ENCODE peak calls at places on chromosomes 3 and 15, in six cellular contexts. N is lower lobe of right lung, H is GM23248, W is MM.1S, D is spleen, L is Peyer's patch. I is an unnamed sample.

GRCh38 chr3:173395073-173395411 is 2.5 kb upstream of the NLGN1 start:
- DNase-seq in N (no peak), H (no peak), W (no peak), L (no peak), D (no peak), I (no peak)

GRCh38 chr3:38126121-38126892 is 10.6 kb downstream of the ACAA1 start:
- DNase-seq in L (no peak), W (no peak), D (no peak), N (no peak), H (no peak), I (no peak)

GRCh38 chr3:15637131-15637951 is 35.8 kb downstream of the BTD start:
- DNase-seq in H (no peak), W (peak; percentile 65), D (no peak), L (no peak), N (no peak), I (no peak)

GRCh38 chr3:134879991-134880390 is 84.9 kb downstream of the EPHB1 start:
- DNase-seq in H (no peak), N (no peak), D (peak; percentile 27), W (no peak), L (no peak), I (no peak)

GRCh38 chr3:134326760-134327593 is 47.3 kb downstream of the AMOTL2 start:
- DNase-seq in N (no peak), W (no peak), D (no peak), H (peak; percentile 99), L (no peak), I (peak; percentile 41)

GRCh38 chr15:58880320-58880719 is 53.2 kb downstream of the SLTM start:
- DNase-seq in W (no peak), N (no peak), H (no peak), D (no peak), L (no peak), I (no peak)

GRCh38 chr3:11629716-11630115 is 14.0 kb downstream of the VGLL4 start:
- DNase-seq in N (no peak), L (no peak), D (no peak), H (peak; percentile 76), W (no peak), I (no peak)

GRCh38 chr3:126755866-126756265 is 51.8 kb downstream of the CHCHD6 start:
- DNase-seq in W (no peak), D (no peak), L (no peak), N (no peak), H (no peak), I (no peak)

GRCh38 chr3:151895881-151896661 is 22.6 kb downstream of the SUCNR1 start:
- DNase-seq in W (no peak), L (no peak), D (no peak), N (no peak), H (no peak), I (no peak)

GRCh38 chr3:129840707-129841360 is 52.7 kb downstream of the TMCC1 start:
- DNase-seq in N (no peak), H (no peak), L (no peak), D (no peak), W (no peak), I (no peak)

GRCh38 chr15:67578020-67578600 is 35.6 kb downstream of the MAP2K5 start:
- DNase-seq in W (no peak), H (peak; percentile 21), N (no peak), L (no peak), D (no peak), I (no peak)

GRCh38 chr3:168678730-168679129 is 583.0 kb upstream of the GOLIM4 start:
- DNase-seq in D (no peak), L (no peak), H (no peak), W (no peak), N (no peak), I (no peak)

GRCh38 chr3:186440850-186441249 is 78.8 kb upstream of the DGKG start:
- DNase-seq in D (no peak), H (no peak), L (no peak), W (no peak), N (no peak), I (no peak)

GRCh38 chr3:130576571-130577266 is 59.7 kb downstream of the COL6A6 start:
- DNase-seq in N (no peak), H (peak; percentile 65), W (no peak), D (no peak), L (no peak), I (no peak)

GRCh38 chr15:64987136-64987535 is 2.6 kb downstream of the SPG21 start:
- DNase-seq in L (no peak), H (peak; percentile 31), W (no peak), N (no peak), D (no peak), I (no peak)

GRCh38 chr15:64990168-64990470 is 405 bp upstream of the SPG21 start:
- DNase-seq in L (no peak), H (no peak), D (no peak), N (no peak), W (no peak), I (no peak)

GRCh38 chr15:64991536-64992135 is 1.9 kb upstream of the SPG21 start:
- DNase-seq in N (no peak), H (no peak), W (no peak), L (no peak), D (no peak), I (no peak)

GRCh38 chr15:64993290-64993689 is 3.6 kb upstream of the SPG21 start:
- DNase-seq in H (no peak), W (no peak), N (no peak), D (no peak), L (no peak), I (no peak)

GRCh38 chr15:64989331-64990167 is at the start of gene SPG21:
- DNase-seq in H (peak; percentile 97), L (peak; percentile 89), N (peak; percentile 96), D (peak; percentile 99), W (peak; percentile 96), I (peak; percentile 94)
- H3K4me1 ChIP-seq in H (peaks cover 30% of the 10 kb centered on the region), L (no peaks in the 10 kb centered on the region), N (peaks cover 48% of the 10 kb centered on the region), D (peaks cover 55% of the 10 kb centered on the region), W (no peaks in the 10 kb centered on the region), I (peaks cover 24% of the 10 kb centered on the region)

GRCh38 chr3:46931631-46932441 is 44.7 kb downstream of the CCDC12 start:
- DNase-seq in L (peak; percentile 57), W (no peak), N (peak; percentile 91), D (peak; percentile 94), H (peak; percentile 56), I (peak; percentile 71)

GRCh38 chr3:46930945-46931403 is 45.6 kb downstream of the CCDC12 start:
- DNase-seq in D (peak; percentile 70), H (no peak), N (peak; percentile 72), L (no peak), W (no peak), I (no peak)

GRCh38 chr3:46929324-46929723 is 47.2 kb downstream of the CCDC12 start:
- DNase-seq in L (no peak), D (peak; percentile 74), N (peak; percentile 72), W (no peak), H (no peak), I (no peak)

GRCh38 chr3:46928297-46928696 is 48.2 kb downstream of the CCDC12 start:
- DNase-seq in H (no peak), D (no peak), N (no peak), L (no peak), W (peak; percentile 52), I (no peak)

GRCh38 chr3:46930176-46930944 is 46.2 kb downstream of the CCDC12 start:
- DNase-seq in W (no peak), N (peak; percentile 73), H (no peak), L (no peak), D (peak; percentile 79), I (no peak)
- H3K27ac ChIP-seq in W (no peak overlapping the region), N (peak overlapping the region; percentile 85), H (peak overlapping the region; percentile 21), L (peak overlapping the region; percentile 88), D (peak overlapping the region; percentile 86), I (peak overlapping the region; percentile 47)

GRCh38 chr15:83980637-83981036 is 254.9 kb upstream of the GOLGA6L4 start:
- DNase-seq in N (no peak), L (no peak), D (no peak), H (no peak), W (no peak), I (no peak)

GRCh38 chr15:83977992-83978391 is 257.6 kb upstream of the GOLGA6L4 start:
- DNase-seq in D (no peak), W (no peak), H (no peak), N (no peak), L (no peak), I (no peak)

GRCh38 chr15:83978588-83978987 is 257.0 kb upstream of the GOLGA6L4 start:
- DNase-seq in L (no peak), N (no peak), W (no peak), H (no peak), D (no peak), I (no peak)

GRCh38 chr15:83982748-83983147 is 252.8 kb upstream of the GOLGA6L4 start:
- DNase-seq in N (no peak), W (no peak), L (no peak), D (no peak), H (no peak), I (no peak)

DNA sequence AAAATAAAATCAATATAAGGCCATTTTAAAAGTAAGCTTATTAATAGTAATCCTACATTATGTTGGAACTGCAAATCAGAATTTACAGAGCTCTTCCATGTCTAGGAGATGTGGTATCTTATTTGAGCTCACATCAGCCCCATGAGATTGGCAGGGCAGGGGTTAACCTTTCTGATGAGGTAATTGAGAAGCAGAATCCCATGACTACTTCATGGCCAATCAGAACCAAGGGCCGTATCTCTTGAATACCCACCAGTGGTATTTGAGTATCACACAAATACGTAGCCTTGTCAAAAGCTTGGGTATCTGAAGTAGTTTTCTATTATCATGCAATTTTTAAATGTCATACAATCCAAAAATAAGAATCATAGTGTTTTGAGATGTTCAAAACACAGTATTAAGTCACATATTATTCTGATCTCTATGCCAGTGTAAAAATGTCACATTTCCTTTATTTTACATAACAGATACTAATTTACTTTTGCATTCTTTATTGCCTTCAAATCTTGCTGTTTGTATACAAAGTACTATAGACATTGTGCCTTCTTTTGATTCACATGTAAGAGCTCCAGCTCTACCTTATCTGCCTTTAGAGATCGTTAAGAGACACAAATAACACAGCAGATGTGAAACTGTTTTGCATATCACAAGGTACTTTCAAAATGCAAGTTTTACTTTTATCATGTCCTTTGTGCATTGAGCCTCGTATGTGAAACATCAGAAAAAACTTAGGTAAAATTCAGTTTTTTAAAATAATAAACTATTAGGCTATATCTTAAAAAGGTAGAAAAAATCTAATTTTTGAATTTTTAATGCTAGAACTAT is 251.7 kb upstream of the GOLGA6L4 start:
- DNase-seq in N (no peak), D (no peak), W (peak; percentile 77), L (no peak), H (no peak), I (no peak)
- H3K4me1 ChIP-seq in N (no peaks in the 10 kb centered on the region), D (no peaks in the 10 kb centered on the region), W (peaks cover 18% of the 10 kb centered on the region), L (no peaks in the 10 kb centered on the region), H (no peaks in the 10 kb centered on the region), I (no peaks in the 10 kb centered on the region)

GRCh38 chr15:33934396-33934795 is 33.9 kb upstream of the CHRM5 start:
- DNase-seq in L (no peak), D (no peak), W (no peak), N (no peak), H (peak; percentile 13), I (no peak)
- H3K27ac ChIP-seq in L (no peak overlapping the region), D (no peak overlapping the region), W (no peak overlapping the region), N (no peak overlapping the region), H (no peak overlapping the region), I (no peak overlapping the region)